ENCODE peak calls at places on chromosomes 3 and 15, in eight cellular contexts. One of them, this sample, is unnamed.

GRCh38 chr15:66766282-66767228 is 64.5 kb downstream of the SMAD6 start:
- DNase-seq in AG04450: no peak
- DNase-seq in WTC11: no peak
- DNase-seq in activated naive CD4-positive, alpha-beta T cell: no peak
- DNase-seq in NCI-H2081: no peak
- DNase-seq in SJSA1: no peak
- DNase-seq in M059J: peak
- DNase-seq in activated T-helper 1 cell treated with Interleukin-2 at 50 U/mL for 16 hours: no peak
- DNase-seq in this sample: no peak

GRCh38 chr3:100075163-100075562 is 39.1 kb downstream of the FILIP1L start:
- DNase-seq in NCI-H2081: no peak
- DNase-seq in M059J: no peak
- DNase-seq in AG04450: no peak
- DNase-seq in WTC11: no peak
- DNase-seq in activated T-helper 1 cell treated with Interleukin-2 at 50 U/mL for 16 hours: no peak
- DNase-seq in SJSA1: no peak
- DNase-seq in activated naive CD4-positive, alpha-beta T cell: no peak
- DNase-seq in this sample: no peak

GRCh38 chr15:82621970-82622369 is 25.2 kb downstream of the CPEB1 start:
- DNase-seq in activated naive CD4-positive, alpha-beta T cell: no peak
- DNase-seq in SJSA1: no peak
- DNase-seq in M059J: no peak
- DNase-seq in activated T-helper 1 cell treated with Interleukin-2 at 50 U/mL for 16 hours: no peak
- DNase-seq in WTC11: no peak
- DNase-seq in NCI-H2081: no peak
- DNase-seq in AG04450: no peak
- DNase-seq in this sample: no peak

GRCh38 chr3:54278960-54279359 is 156.6 kb downstream of the CACNA2D3 start:
- DNase-seq in SJSA1: no peak
- DNase-seq in activated T-helper 1 cell treated with Interleukin-2 at 50 U/mL for 16 hours: no peak
- DNase-seq in M059J: peak
- DNase-seq in WTC11: no peak
- DNase-seq in NCI-H2081: no peak
- DNase-seq in AG04450: no peak
- DNase-seq in activated naive CD4-positive, alpha-beta T cell: no peak
- DNase-seq in this sample: no peak

GRCh38 chr3:29822051-29822450 is 541.2 kb downstream of the RBMS3 start:
- DNase-seq in NCI-H2081: no peak
- DNase-seq in WTC11: no peak
- DNase-seq in M059J: peak
- DNase-seq in activated naive CD4-positive, alpha-beta T cell: no peak
- DNase-seq in activated T-helper 1 cell treated with Interleukin-2 at 50 U/mL for 16 hours: no peak
- DNase-seq in AG04450: peak
- DNase-seq in SJSA1: no peak
- DNase-seq in this sample: no peak

GRCh38 chr3:112685435-112685834 is 44.5 kb upstream of the CCDC80 start:
- DNase-seq in SJSA1: peak
- DNase-seq in M059J: no peak
- DNase-seq in WTC11: no peak
- DNase-seq in activated T-helper 1 cell treated with Interleukin-2 at 50 U/mL for 16 hours: no peak
- DNase-seq in activated naive CD4-positive, alpha-beta T cell: no peak
- DNase-seq in NCI-H2081: no peak
- DNase-seq in AG04450: peak
- DNase-seq in this sample: no peak

GRCh38 chr3:25021816-25022215 is 406.2 kb upstream of the RARB start:
- DNase-seq in WTC11: no peak
- DNase-seq in SJSA1: no peak
- DNase-seq in activated T-helper 1 cell treated with Interleukin-2 at 50 U/mL for 16 hours: no peak
- DNase-seq in M059J: peak
- DNase-seq in NCI-H2081: no peak
- DNase-seq in activated naive CD4-positive, alpha-beta T cell: no peak
- DNase-seq in AG04450: no peak
- DNase-seq in this sample: peak

GRCh38 chr3:160055659-160056058 is 67.0 kb downstream of the IL12A start:
- DNase-seq in activated T-helper 1 cell treated with Interleukin-2 at 50 U/mL for 16 hours: no peak
- DNase-seq in NCI-H2081: no peak
- DNase-seq in M059J: no peak
- DNase-seq in AG04450: no peak
- DNase-seq in activated naive CD4-positive, alpha-beta T cell: no peak
- DNase-seq in SJSA1: no peak
- DNase-seq in WTC11: no peak
- DNase-seq in this sample: no peak

GRCh38 chr15:87031545-87032230 is 952.0 kb downstream of the AGBL1 start:
- DNase-seq in SJSA1: no peak
- DNase-seq in WTC11: no peak
- DNase-seq in activated T-helper 1 cell treated with Interleukin-2 at 50 U/mL for 16 hours: no peak
- DNase-seq in AG04450: no peak
- DNase-seq in NCI-H2081: no peak
- DNase-seq in M059J: no peak
- DNase-seq in activated naive CD4-positive, alpha-beta T cell: no peak
- DNase-seq in this sample: no peak

GRCh38 chr3:50550079-50550736 is 17.3 kb downstream of the C3orf18 start:
- DNase-seq in WTC11: peak
- DNase-seq in NCI-H2081: peak
- DNase-seq in activated T-helper 1 cell treated with Interleukin-2 at 50 U/mL for 16 hours: peak
- DNase-seq in activated naive CD4-positive, alpha-beta T cell: peak
- DNase-seq in M059J: peak
- DNase-seq in SJSA1: peak
- DNase-seq in AG04450: no peak
- DNase-seq in this sample: no peak

GRCh38 chr3:111521881-111522280 is 20.1 kb upstream of the CD96 start:
- DNase-seq in AG04450: no peak
- DNase-seq in WTC11: no peak
- DNase-seq in activated naive CD4-positive, alpha-beta T cell: no peak
- DNase-seq in NCI-H2081: no peak
- DNase-seq in SJSA1: peak
- DNase-seq in activated T-helper 1 cell treated with Interleukin-2 at 50 U/mL for 16 hours: no peak
- DNase-seq in M059J: peak
- DNase-seq in this sample: no peak

GRCh38 chr15:31202953-31203352 is 101.4 kb upstream of the TRPM1 start:
- DNase-seq in SJSA1: no peak
- DNase-seq in activated naive CD4-positive, alpha-beta T cell: no peak
- DNase-seq in WTC11: no peak
- DNase-seq in AG04450: no peak
- DNase-seq in NCI-H2081: no peak
- DNase-seq in M059J: no peak
- DNase-seq in activated T-helper 1 cell treated with Interleukin-2 at 50 U/mL for 16 hours: no peak
- DNase-seq in this sample: no peak

GRCh38 chr3:132461544-132461943 is 44.2 kb downstream of the DNAJC13 start:
- DNase-seq in activated T-helper 1 cell treated with Interleukin-2 at 50 U/mL for 16 hours: no peak
- DNase-seq in activated naive CD4-positive, alpha-beta T cell: no peak
- DNase-seq in M059J: no peak
- DNase-seq in AG04450: no peak
- DNase-seq in WTC11: no peak
- DNase-seq in SJSA1: no peak
- DNase-seq in NCI-H2081: no peak
- DNase-seq in this sample: no peak

GRCh38 chr3:134974621-134975020 is 179.6 kb downstream of the EPHB1 start:
- DNase-seq in AG04450: no peak
- DNase-seq in SJSA1: no peak
- DNase-seq in WTC11: no peak
- DNase-seq in activated T-helper 1 cell treated with Interleukin-2 at 50 U/mL for 16 hours: no peak
- DNase-seq in NCI-H2081: no peak
- DNase-seq in M059J: peak
- DNase-seq in activated naive CD4-positive, alpha-beta T cell: no peak
- DNase-seq in this sample: no peak

GRCh38 chr15:88623061-88623460 is 1.9 kb downstream of the AEN start:
- DNase-seq in WTC11: no peak
- DNase-seq in SJSA1: peak
- DNase-seq in activated T-helper 1 cell treated with Interleukin-2 at 50 U/mL for 16 hours: no peak
- DNase-seq in M059J: peak
- DNase-seq in NCI-H2081: no peak
- DNase-seq in AG04450: peak
- DNase-seq in activated naive CD4-positive, alpha-beta T cell: no peak
- DNase-seq in this sample: no peak